ENCODE peak calls at places on chromosomes 6 and 20, in seven cellular contexts. One of them, this sample, is unnamed.

GRCh38 chr20:47357296-47358051 is 975 bp upstream of the ZMYND8 start:
- DNase-seq in RPMI7951: peak; percentile 99
- DNase-seq in fibroblast of lung: peak; percentile 90
- DNase-seq in activated CD4-positive, alpha-beta T cell treated with anti-CD3 and anti-CD28 coated beads for 1 hour: peak; percentile 41
- DNase-seq in brain pericyte: peak; percentile 80
- DNase-seq in activated T-cell treated with anti-CD3 and anti-CD28 coated beads for 1 hour: peak; percentile 61
- DNase-seq in aorta: peak; percentile 88
- DNase-seq in this sample: peak; percentile 97

GRCh38 chr6:15363523-15364400 is 117.9 kb downstream of the JARID2 start:
- DNase-seq in RPMI7951: no peak
- DNase-seq in fibroblast of lung: no peak
- DNase-seq in activated CD4-positive, alpha-beta T cell treated with anti-CD3 and anti-CD28 coated beads for 1 hour: no peak
- DNase-seq in brain pericyte: no peak
- DNase-seq in activated T-cell treated with anti-CD3 and anti-CD28 coated beads for 1 hour: no peak
- DNase-seq in aorta: no peak
- DNase-seq in this sample: no peak

GRCh38 chr20:37335642-37336368 is 10.1 kb upstream of the SRC start:
- DNase-seq in RPMI7951: no peak
- DNase-seq in fibroblast of lung: peak; percentile 15
- DNase-seq in activated CD4-positive, alpha-beta T cell treated with anti-CD3 and anti-CD28 coated beads for 1 hour: no peak
- DNase-seq in brain pericyte: no peak
- DNase-seq in activated T-cell treated with anti-CD3 and anti-CD28 coated beads for 1 hour: no peak
- DNase-seq in aorta: peak; percentile 60
- DNase-seq in this sample: no peak

GRCh38 chr6:14542670-14543366 is 425.2 kb downstream of the CD83 start:
- DNase-seq in RPMI7951: peak; percentile 70
- DNase-seq in fibroblast of lung: peak; percentile 91
- DNase-seq in activated CD4-positive, alpha-beta T cell treated with anti-CD3 and anti-CD28 coated beads for 1 hour: peak; percentile 12
- DNase-seq in brain pericyte: no peak
- DNase-seq in activated T-cell treated with anti-CD3 and anti-CD28 coated beads for 1 hour: no peak
- DNase-seq in aorta: no peak
- DNase-seq in this sample: no peak

GRCh38 chr20:46176744-46177378 is 58.7 kb downstream of the CD40 start:
- DNase-seq in RPMI7951: no peak
- DNase-seq in fibroblast of lung: no peak
- DNase-seq in activated CD4-positive, alpha-beta T cell treated with anti-CD3 and anti-CD28 coated beads for 1 hour: no peak
- DNase-seq in brain pericyte: no peak
- DNase-seq in activated T-cell treated with anti-CD3 and anti-CD28 coated beads for 1 hour: no peak
- DNase-seq in aorta: no peak
- DNase-seq in this sample: no peak

GRCh38 chr6:16286151-16286522 is 47.8 kb downstream of the GMPR start:
- DNase-seq in RPMI7951: peak; percentile 17
- DNase-seq in fibroblast of lung: peak; percentile 31
- DNase-seq in activated CD4-positive, alpha-beta T cell treated with anti-CD3 and anti-CD28 coated beads for 1 hour: no peak
- DNase-seq in brain pericyte: no peak
- DNase-seq in activated T-cell treated with anti-CD3 and anti-CD28 coated beads for 1 hour: no peak
- DNase-seq in aorta: no peak
- DNase-seq in this sample: no peak

GRCh38 chr20:54335299-54335698 is 127.4 kb downstream of the PFDN4 start:
- DNase-seq in RPMI7951: no peak
- DNase-seq in fibroblast of lung: peak; percentile 48
- DNase-seq in activated CD4-positive, alpha-beta T cell treated with anti-CD3 and anti-CD28 coated beads for 1 hour: no peak
- DNase-seq in brain pericyte: no peak
- DNase-seq in activated T-cell treated with anti-CD3 and anti-CD28 coated beads for 1 hour: no peak
- DNase-seq in aorta: no peak
- DNase-seq in this sample: no peak

GRCh38 chr6:164640946-164641345 is 668.5 kb downstream of the C6orf118 start:
- DNase-seq in RPMI7951: no peak
- DNase-seq in fibroblast of lung: no peak
- DNase-seq in activated CD4-positive, alpha-beta T cell treated with anti-CD3 and anti-CD28 coated beads for 1 hour: no peak
- DNase-seq in brain pericyte: no peak
- DNase-seq in activated T-cell treated with anti-CD3 and anti-CD28 coated beads for 1 hour: no peak
- DNase-seq in aorta: no peak
- DNase-seq in this sample: no peak

GRCh38 chr6:131651782-131652181 is 14.7 kb downstream of the ENPP3 start:
- DNase-seq in RPMI7951: no peak
- DNase-seq in fibroblast of lung: no peak
- DNase-seq in activated CD4-positive, alpha-beta T cell treated with anti-CD3 and anti-CD28 coated beads for 1 hour: no peak
- DNase-seq in brain pericyte: no peak
- DNase-seq in activated T-cell treated with anti-CD3 and anti-CD28 coated beads for 1 hour: no peak
- DNase-seq in aorta: no peak
- DNase-seq in this sample: no peak

GRCh38 chr6:27312146-27312949 is at the start of gene POM121L2:
- DNase-seq in RPMI7951: peak; percentile 57
- DNase-seq in fibroblast of lung: peak; percentile 36
- DNase-seq in activated CD4-positive, alpha-beta T cell treated with anti-CD3 and anti-CD28 coated beads for 1 hour: peak; percentile 45
- DNase-seq in brain pericyte: no peak
- DNase-seq in activated T-cell treated with anti-CD3 and anti-CD28 coated beads for 1 hour: peak; percentile 42
- DNase-seq in aorta: no peak
- DNase-seq in this sample: peak; percentile 27

GRCh38 chr20:967796-968742 is 34.0 kb downstream of the RSPO4 start:
- DNase-seq in RPMI7951: peak; percentile 64
- DNase-seq in fibroblast of lung: peak; percentile 23
- DNase-seq in activated CD4-positive, alpha-beta T cell treated with anti-CD3 and anti-CD28 coated beads for 1 hour: no peak
- DNase-seq in brain pericyte: no peak
- DNase-seq in activated T-cell treated with anti-CD3 and anti-CD28 coated beads for 1 hour: no peak
- DNase-seq in aorta: no peak
- DNase-seq in this sample: peak; percentile 7

GRCh38 chr6:74607934-74608333 is 597.9 kb downstream of the COL12A1 start:
- DNase-seq in RPMI7951: peak; percentile 29
- DNase-seq in fibroblast of lung: peak; percentile 63
- DNase-seq in activated CD4-positive, alpha-beta T cell treated with anti-CD3 and anti-CD28 coated beads for 1 hour: no peak
- DNase-seq in brain pericyte: no peak
- DNase-seq in activated T-cell treated with anti-CD3 and anti-CD28 coated beads for 1 hour: no peak
- DNase-seq in aorta: no peak
- DNase-seq in this sample: no peak

GRCh38 chr20:34473262-34473883 is 42.8 kb upstream of the DYNLRB1 start:
- DNase-seq in RPMI7951: peak; percentile 52
- DNase-seq in fibroblast of lung: peak; percentile 35
- DNase-seq in activated CD4-positive, alpha-beta T cell treated with anti-CD3 and anti-CD28 coated beads for 1 hour: no peak
- DNase-seq in brain pericyte: no peak
- DNase-seq in activated T-cell treated with anti-CD3 and anti-CD28 coated beads for 1 hour: peak; percentile 11
- DNase-seq in aorta: no peak
- DNase-seq in this sample: no peak

GRCh38 chr20:35319206-35320197 is 27.3 kb upstream of the FAM83C start:
- DNase-seq in RPMI7951: peak; percentile 72
- DNase-seq in fibroblast of lung: peak; percentile 89
- DNase-seq in activated CD4-positive, alpha-beta T cell treated with anti-CD3 and anti-CD28 coated beads for 1 hour: no peak
- DNase-seq in brain pericyte: no peak
- DNase-seq in activated T-cell treated with anti-CD3 and anti-CD28 coated beads for 1 hour: no peak
- DNase-seq in aorta: no peak
- DNase-seq in this sample: no peak

GRCh38 chr6:137105375-137105774 is 60.6 kb upstream of the IL20RA start:
- DNase-seq in RPMI7951: no peak
- DNase-seq in fibroblast of lung: no peak
- DNase-seq in activated CD4-positive, alpha-beta T cell treated with anti-CD3 and anti-CD28 coated beads for 1 hour: no peak
- DNase-seq in brain pericyte: no peak
- DNase-seq in activated T-cell treated with anti-CD3 and anti-CD28 coated beads for 1 hour: no peak
- DNase-seq in aorta: no peak
- DNase-seq in this sample: no peak

GRCh38 chr6:52285174-52286068 is 879 bp upstream of the MCM3 start:
- DNase-seq in RPMI7951: peak; percentile 51
- DNase-seq in fibroblast of lung: no peak
- DNase-seq in activated CD4-positive, alpha-beta T cell treated with anti-CD3 and anti-CD28 coated beads for 1 hour: no peak
- DNase-seq in brain pericyte: no peak
- DNase-seq in activated T-cell treated with anti-CD3 and anti-CD28 coated beads for 1 hour: no peak
- DNase-seq in aorta: no peak
- DNase-seq in this sample: no peak

GRCh38 chr6:3287308-3287707 is 28.6 kb downstream of the PSMG4 start:
- DNase-seq in RPMI7951: no peak
- DNase-seq in fibroblast of lung: peak; percentile 75
- DNase-seq in activated CD4-positive, alpha-beta T cell treated with anti-CD3 and anti-CD28 coated beads for 1 hour: no peak
- DNase-seq in brain pericyte: no peak
- DNase-seq in activated T-cell treated with anti-CD3 and anti-CD28 coated beads for 1 hour: no peak
- DNase-seq in aorta: peak; percentile 35
- DNase-seq in this sample: no peak

GRCh38 chr20:63315240-63315981 is 22.4 kb downstream of the COL20A1 start:
- DNase-seq in RPMI7951: no peak
- DNase-seq in fibroblast of lung: no peak
- DNase-seq in activated CD4-positive, alpha-beta T cell treated with anti-CD3 and anti-CD28 coated beads for 1 hour: no peak
- DNase-seq in brain pericyte: no peak
- DNase-seq in activated T-cell treated with anti-CD3 and anti-CD28 coated beads for 1 hour: no peak
- DNase-seq in aorta: peak; percentile 65
- DNase-seq in this sample: no peak